ENCODE peak calls at places on chromosomes 13 and 19, in eight cellular contexts. O is body of pancreas, W is GM23338, T is heart right ventricle, N is MM.1S, P is mesendoderm, U is left ventricle myocardium inferior, J is psoas muscle. F is an unnamed sample. For H3K4me1 and H3K27me3, the result is how much of the 10 kb centered on the place peaks cover.

GRCh38 chr19:11164879-11165406 is 9.4 kb upstream of the SPC24 start:
- DNase-seq in O (peak), N (no peak), J (peak), T (peak), U (peak), P (no peak), W (no peak), F (no peak)

GRCh38 chr13:25827986-25828385 is 223.8 kb downstream of the SHISA2 start:
- DNase-seq in U (no peak), P (no peak), J (no peak), N (no peak), T (no peak), O (no peak), W (no peak), F (no peak)

GRCh38 chr13:37360556-37360955 is 238.0 kb downstream of the POSTN start:
- DNase-seq in U (no peak), P (no peak), J (no peak), W (no peak), O (no peak), N (no peak), T (no peak), F (no peak)

GRCh38 chr19:55250262-55251036 is 8.4 kb downstream of the PPP6R1 start:
- DNase-seq in T (no peak), J (peak), W (no peak), U (no peak), P (no peak), N (no peak), O (no peak), F (no peak)

GRCh38 chr19:13984875-13985741 is 21.0 kb downstream of the RFX1 start:
- DNase-seq in J (no peak), O (no peak), U (no peak), W (no peak), T (no peak), P (no peak), N (no peak), F (no peak)

GRCh38 chr13:41356788-41357187 is 45.7 kb downstream of the NAA16 start:
- DNase-seq in J (no peak), W (no peak), N (no peak), O (no peak), P (no peak), U (no peak), T (no peak), F (no peak)

GRCh38 chr19:41995959-41996797 is 2.1 kb upstream of the ATP1A3 start:
- DNase-seq in W (peak), N (no peak), U (no peak), P (peak), J (no peak), T (no peak), O (no peak), F (no peak)

GRCh38 chr13:31835932-31836331 is 96.6 kb downstream of the RXFP2 start:
- DNase-seq in N (no peak), W (no peak), P (no peak), O (no peak), T (no peak), U (no peak), J (no peak), F (no peak)

GRCh38 chr13:20939662-20940061 is 37.1 kb upstream of the XPO4 start:
- DNase-seq in U (peak), P (peak), T (peak), N (no peak), W (no peak), J (peak), O (no peak), F (no peak)

GRCh38 chr13:84187626-84188025 is 305.4 kb upstream of the SLITRK1 start:
- DNase-seq in T (no peak), J (no peak), N (no peak), O (no peak), P (no peak), U (no peak), W (no peak), F (no peak)

GRCh38 chr19:15365264-15365663 is 14.3 kb downstream of the AKAP8 start:
- DNase-seq in U (no peak), J (no peak), N (no peak), W (no peak), T (no peak), O (no peak), P (no peak), F (no peak)

GRCh38 chr13:114039471-114040141 is 65.7 kb upstream of the C13orf46 start:
- DNase-seq in P (no peak), O (no peak), W (no peak), N (no peak), T (no peak), J (no peak), U (no peak), F (no peak)

GRCh38 chr19:12733369-12733896 is 1.1 kb downstream of the TRIR start:
- DNase-seq in O (peak), J (no peak), W (peak), U (no peak), P (peak), N (peak), T (no peak), F (no peak)

GRCh38 chr13:23918208-23918607 is 20.9 kb upstream of the C1QTNF9B start:
- DNase-seq in N (no peak), T (no peak), U (no peak), P (no peak), O (no peak), J (no peak), W (no peak), F (no peak)

GRCh38 chr13:71255633-71256032 is 611.4 kb downstream of the DACH1 start:
- DNase-seq in U (no peak), T (no peak), W (no peak), N (no peak), P (no peak), J (no peak), O (no peak), F (no peak)

GRCh38 chr13:66794340-66795031 is 435.6 kb downstream of the PCDH9 start:
- DNase-seq in O (no peak), N (peak), J (no peak), T (no peak), P (no peak), W (no peak), U (no peak), F (no peak)

GRCh38 chr19:56261145-56261544 is 11.4 kb upstream of the EDDM13 start:
- DNase-seq in T (no peak), U (no peak), N (no peak), W (no peak), O (no peak), P (peak), J (no peak), F (no peak)

GRCh38 chr13:42239644-42240043 is 32.3 kb upstream of the AKAP11 start:
- DNase-seq in T (no peak), W (no peak), O (no peak), P (peak), J (no peak), N (no peak), U (no peak), F (no peak)

GRCh38 chr13:32905864-32906180 is 110.4 kb upstream of the KL start:
- DNase-seq in J (no peak), T (no peak), N (peak), O (peak), U (no peak), P (no peak), W (no peak), F (no peak)

GRCh38 chr19:13610042-13610691 is 103.9 kb upstream of the CACNA1A start:
- DNase-seq in T (no peak), N (no peak), P (no peak), W (peak), U (no peak), O (peak), J (no peak), F (no peak)

GRCh38 chr13:50123862-50124535 is 108.8 kb downstream of the KCNRG start:
- DNase-seq in P (peak), O (peak), T (peak), W (peak), U (no peak), N (peak), J (peak), F (no peak)

GRCh38 chr13:50124536-50125305 is 109.5 kb downstream of the KCNRG start:
- DNase-seq in N (peak), W (peak), O (no peak), U (peak), P (peak), T (peak), J (peak), F (no peak)

GRCh38 chr13:50122465-50122864 is 107.2 kb downstream of the KCNRG start:
- DNase-seq in P (peak), O (no peak), J (no peak), N (no peak), T (no peak), W (peak), U (no peak), F (no peak)

GRCh38 chr13:50123515-50123861 is 108.2 kb downstream of the KCNRG start:
- DNase-seq in T (no peak), P (no peak), N (no peak), O (no peak), W (no peak), U (no peak), J (no peak), F (no peak)

DNA sequence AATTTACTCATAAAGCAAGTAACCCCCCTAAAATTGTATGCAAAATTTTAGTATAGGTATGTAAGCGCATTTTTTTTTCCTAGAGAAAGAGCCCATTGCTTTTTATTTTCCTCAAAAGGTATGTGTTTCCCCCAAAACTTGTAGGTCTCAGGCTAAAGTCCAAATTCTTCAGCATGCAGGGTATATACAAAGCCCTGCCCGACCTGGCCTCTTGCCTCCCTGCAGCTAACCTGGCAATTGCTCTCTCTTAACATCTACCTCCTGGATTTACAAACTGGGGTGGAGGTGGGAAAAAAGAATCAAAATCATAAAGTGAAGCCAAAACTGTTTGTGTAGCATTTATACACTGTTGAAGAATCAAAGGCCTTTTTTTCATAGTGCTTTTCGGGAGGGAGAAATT is 107.8 kb downstream of the KCNRG start:
- DNase-seq in N (no peak), W (no peak), J (no peak), T (no peak), O (no peak), U (no peak), P (peak), F (no peak)
- H3K4me1 ChIP-seq in N (under half), W (under half), J (under half), T (under half), O (under half), U (half or more), P (under half), F (under half)

GRCh38 chr19:19619121-19619848 is 798 bp upstream of the PBX4 start:
- DNase-seq in T (no peak), O (no peak), P (no peak), J (no peak), N (no peak), W (peak), U (no peak), F (no peak)

GRCh38 chr19:19623383-19623782 is 4.6 kb downstream of the LPAR2 start:
- DNase-seq in O (no peak), T (no peak), N (no peak), J (no peak), U (no peak), P (no peak), W (no peak), F (no peak)

GRCh38 chr19:19618384-19619051 is at the start of gene PBX4:
- DNase-seq in T (peak), P (peak), U (peak), J (peak), O (peak), W (peak), N (peak), F (peak)

GRCh38 chr19:19624032-19624570 is 3.9 kb downstream of the LPAR2 start:
- DNase-seq in W (no peak), O (no peak), N (no peak), P (no peak), U (no peak), T (no peak), J (no peak), F (no peak)

GRCh38 chr19:19619849-19620210 is 1.3 kb upstream of the PBX4 start:
- DNase-seq in N (no peak), T (no peak), O (no peak), P (no peak), J (no peak), W (no peak), U (no peak), F (no peak)
- H3K27ac ChIP-seq in N (no peak), T (no peak), O (no peak), P (no peak), J (no peak), W (no peak), U (no peak), F (no peak)

GRCh38 chr13:27861165-27861564 is 58.6 kb upstream of the PDX1 start:
- DNase-seq in T (no peak), O (no peak), U (no peak), J (no peak), N (no peak), P (no peak), W (peak), F (no peak)
- H3K27me3 ChIP-seq in T (under half), O (under half), U (half or more), J (under half), N (under half), P (under half), W (under half), F (under half)

GRCh38 chr13:98541211-98541610 is 35.7 kb downstream of the STK24 start:
- DNase-seq in N (no peak), P (no peak), U (no peak), T (no peak), O (no peak), W (no peak), J (no peak), F (no peak)
- H3K4me1 ChIP-seq in N (under half), P (under half), U (half or more), T (half or more), O (half or more), W (half or more), J (half or more), F (under half)

GRCh38 chr19:470701-471100 is 9.9 kb upstream of the SHC2 start:
- DNase-seq in T (no peak), U (no peak), P (no peak), O (no peak), J (no peak), W (no peak), N (no peak), F (no peak)
- H3K27ac ChIP-seq in T (no peak), U (no peak), P (no peak), O (no peak), J (no peak), W (no peak), N (no peak), F (no peak)

GRCh38 chr19:3027292-3027691 is 1.8 kb downstream of the TLE2 start:
- DNase-seq in U (no peak), W (no peak), P (no peak), J (no peak), N (no peak), T (no peak), O (no peak), F (no peak)

GRCh38 chr19:3029070-3029923 is at the start of gene TLE2:
- DNase-seq in N (no peak), W (peak), U (no peak), T (no peak), O (peak), J (no peak), P (no peak), F (no peak)

GRCh38 chr19:3028305-3029069 is 593 bp downstream of the TLE2 start:
- DNase-seq in T (no peak), O (peak), J (no peak), W (peak), U (no peak), N (no peak), P (peak), F (no peak)

GRCh38 chr19:3026768-3027167 is 2.3 kb downstream of the TLE2 start:
- DNase-seq in N (no peak), U (no peak), T (no peak), O (no peak), P (no peak), J (no peak), W (no peak), F (no peak)

GRCh38 chr19:3027981-3028304 is 1.1 kb downstream of the TLE2 start:
- DNase-seq in O (no peak), J (no peak), U (no peak), N (no peak), T (no peak), P (no peak), W (no peak), F (no peak)
- H3K27me3 ChIP-seq in O (under half), J (under half), U (under half), N (half or more), T (under half), P (under half), W (half or more), F (under half)

GRCh38 chr19:17541184-17541759 is 14.2 kb upstream of the COLGALT1 start:
- DNase-seq in N (no peak), O (no peak), W (no peak), P (no peak), T (no peak), U (no peak), J (no peak), F (no peak)

GRCh38 chr19:17539288-17540117 is 15.9 kb upstream of the COLGALT1 start:
- DNase-seq in W (peak), N (peak), U (peak), P (peak), O (peak), T (peak), J (peak), F (peak)

GRCh38 chr19:17542042-17542441 is 13.4 kb upstream of the COLGALT1 start:
- DNase-seq in J (no peak), W (no peak), O (no peak), N (no peak), T (no peak), P (no peak), U (no peak), F (no peak)

GRCh38 chr19:17538684-17539287 is 16.7 kb upstream of the COLGALT1 start:
- DNase-seq in T (no peak), N (no peak), P (peak), W (peak), J (no peak), O (no peak), U (no peak), F (no peak)

GRCh38 chr19:17540174-17540573 is 15.3 kb upstream of the COLGALT1 start:
- DNase-seq in N (no peak), J (no peak), T (no peak), O (no peak), W (no peak), U (no peak), P (no peak), F (no peak)
- H3K4me1 ChIP-seq in N (under half), J (under half), T (under half), O (under half), W (under half), U (under half), P (under half), F (under half)

DNA sequence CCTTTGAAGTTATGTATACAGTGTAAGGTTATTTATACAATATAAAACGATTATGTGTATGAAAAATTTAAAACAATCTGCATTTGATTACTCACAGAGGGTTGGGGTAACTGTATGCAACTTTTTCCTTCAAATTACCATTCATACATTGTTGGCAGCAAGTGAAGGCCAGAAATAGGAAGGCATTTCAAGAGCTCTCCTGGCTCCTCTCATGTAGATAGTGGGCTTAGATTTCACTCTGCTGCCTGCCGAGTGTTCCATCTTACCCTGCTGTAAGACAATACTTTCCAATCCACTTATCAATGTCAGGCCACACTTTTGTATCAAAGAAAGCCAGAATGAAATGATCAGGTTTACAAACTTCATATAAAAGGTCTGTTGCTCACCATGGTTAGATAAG is 245.2 kb downstream of the DNAJC15 start:
- DNase-seq in U (no peak), N (no peak), O (no peak), W (no peak), J (no peak), P (no peak), T (no peak), F (no peak)
- H3K27ac ChIP-seq in U (peak), N (no peak), O (peak), W (no peak), J (no peak), P (no peak), T (peak), F (no peak)

GRCh38 chr19:50419022-50419579 is 363 bp downstream of the SPIB start:
- DNase-seq in W (peak), T (no peak), J (no peak), N (no peak), U (no peak), P (no peak), O (no peak), F (no peak)
- H3K27me3 ChIP-seq in W (under half), T (half or more), J (under half), N (under half), U (half or more), P (under half), O (under half), F (under half)